ENCODE peak calls at places on chromosomes 6 and 20, in seven cellular contexts. One of them, this sample, is unnamed. For H3K36me3, the result is how much of the 10 kb centered on the place peaks cover.

GRCh38 chr6:56041591-56041990 is 166.2 kb upstream of the BMP5 start:
- DNase-seq in mammary epithelial cell: no peak
- DNase-seq in tibial nerve: no peak
- DNase-seq in uterus: no peak
- DNase-seq in pancreas: no peak
- DNase-seq in HCT116: no peak
- DNase-seq in suprapubic skin: no peak
- DNase-seq in this sample: no peak

GRCh38 chr6:43883698-43884659 is 114.0 kb downstream of the VEGFA start:
- DNase-seq in HCT116: no peak
- DNase-seq in pancreas: peak
- DNase-seq in mammary epithelial cell: no peak
- DNase-seq in suprapubic skin: no peak
- DNase-seq in tibial nerve: no peak
- DNase-seq in uterus: no peak
- DNase-seq in this sample: no peak

GRCh38 chr6:46051962-46052361 is 36.3 kb upstream of the CLIC5 start:
- DNase-seq in suprapubic skin: no peak
- DNase-seq in uterus: no peak
- DNase-seq in pancreas: no peak
- DNase-seq in mammary epithelial cell: no peak
- DNase-seq in tibial nerve: no peak
- DNase-seq in HCT116: no peak
- DNase-seq in this sample: no peak

GRCh38 chr6:86724695-86725094 is 212.6 kb upstream of the HTR1E start:
- DNase-seq in suprapubic skin: no peak
- DNase-seq in uterus: no peak
- DNase-seq in HCT116: no peak
- DNase-seq in pancreas: no peak
- DNase-seq in tibial nerve: no peak
- DNase-seq in mammary epithelial cell: no peak
- DNase-seq in this sample: no peak

GRCh38 chr6:76885861-76886301 is 577.4 kb downstream of the HTR1B start:
- DNase-seq in tibial nerve: no peak
- DNase-seq in uterus: no peak
- DNase-seq in suprapubic skin: no peak
- DNase-seq in pancreas: no peak
- DNase-seq in mammary epithelial cell: peak
- DNase-seq in HCT116: no peak
- DNase-seq in this sample: no peak

GRCh38 chr20:38751360-38751976 is 3.2 kb downstream of the ACTR5 start:
- DNase-seq in uterus: no peak
- DNase-seq in mammary epithelial cell: no peak
- DNase-seq in suprapubic skin: no peak
- DNase-seq in tibial nerve: peak
- DNase-seq in HCT116: peak
- DNase-seq in pancreas: no peak
- DNase-seq in this sample: peak

GRCh38 chr20:62891111-62891510 is 29.5 kb upstream of the TCFL5 start:
- DNase-seq in uterus: no peak
- DNase-seq in tibial nerve: no peak
- DNase-seq in mammary epithelial cell: no peak
- DNase-seq in HCT116: no peak
- DNase-seq in pancreas: no peak
- DNase-seq in suprapubic skin: no peak
- DNase-seq in this sample: no peak

GRCh38 chr6:160509610-160510009 is 154.5 kb downstream of the LPA start:
- DNase-seq in uterus: no peak
- DNase-seq in pancreas: no peak
- DNase-seq in mammary epithelial cell: no peak
- DNase-seq in tibial nerve: no peak
- DNase-seq in HCT116: no peak
- DNase-seq in suprapubic skin: no peak
- DNase-seq in this sample: no peak

GRCh38 chr6:56749632-56750151 is 107.0 kb upstream of the DST start:
- DNase-seq in tibial nerve: no peak
- DNase-seq in suprapubic skin: no peak
- DNase-seq in pancreas: no peak
- DNase-seq in mammary epithelial cell: peak
- DNase-seq in uterus: no peak
- DNase-seq in HCT116: peak
- DNase-seq in this sample: no peak

GRCh38 chr6:32952817-32953739 is at the start of gene HLA-DMA:
- DNase-seq in tibial nerve: peak
- DNase-seq in HCT116: peak
- DNase-seq in mammary epithelial cell: peak
- DNase-seq in uterus: peak
- DNase-seq in suprapubic skin: peak
- DNase-seq in pancreas: peak
- DNase-seq in this sample: peak

GRCh38 chr6:84709121-84709520 is 55.3 kb downstream of the TBX18 start:
- DNase-seq in pancreas: no peak
- DNase-seq in mammary epithelial cell: no peak
- DNase-seq in uterus: no peak
- DNase-seq in HCT116: no peak
- DNase-seq in suprapubic skin: no peak
- DNase-seq in tibial nerve: no peak
- DNase-seq in this sample: no peak

GRCh38 chr6:82248233-82248735 is 740 bp upstream of the IBTK start:
- DNase-seq in mammary epithelial cell: peak
- DNase-seq in uterus: no peak
- DNase-seq in pancreas: no peak
- DNase-seq in tibial nerve: no peak
- DNase-seq in suprapubic skin: no peak
- DNase-seq in HCT116: peak
- DNase-seq in this sample: peak

GRCh38 chr6:36735110-36735971 is 37.7 kb downstream of the RAB44 start:
- DNase-seq in pancreas: no peak
- DNase-seq in tibial nerve: peak
- DNase-seq in mammary epithelial cell: no peak
- DNase-seq in HCT116: no peak
- DNase-seq in suprapubic skin: peak
- DNase-seq in uterus: peak
- DNase-seq in this sample: peak
- H3K4me3 ChIP-seq in pancreas: no peak
- H3K4me3 ChIP-seq in tibial nerve: peak
- H3K4me3 ChIP-seq in mammary epithelial cell: no peak
- H3K4me3 ChIP-seq in HCT116: no peak
- H3K4me3 ChIP-seq in suprapubic skin: peak
- H3K4me3 ChIP-seq in uterus: peak
- H3K4me3 ChIP-seq in this sample: no peak

GRCh38 chr6:53342210-53342609 is 6.5 kb downstream of the ELOVL5 start:
- DNase-seq in tibial nerve: no peak
- DNase-seq in uterus: no peak
- DNase-seq in pancreas: no peak
- DNase-seq in suprapubic skin: no peak
- DNase-seq in HCT116: no peak
- DNase-seq in mammary epithelial cell: no peak
- DNase-seq in this sample: no peak
- H3K36me3 ChIP-seq in tibial nerve: under half
- H3K36me3 ChIP-seq in uterus: under half
- H3K36me3 ChIP-seq in pancreas: under half
- H3K36me3 ChIP-seq in suprapubic skin: under half
- H3K36me3 ChIP-seq in HCT116: under half
- H3K36me3 ChIP-seq in mammary epithelial cell: under half
- H3K36me3 ChIP-seq in this sample: under half

GRCh38 chr6:139030211-139030530 is 1.6 kb downstream of the ABRACL start:
- DNase-seq in mammary epithelial cell: no peak
- DNase-seq in suprapubic skin: no peak
- DNase-seq in tibial nerve: no peak
- DNase-seq in pancreas: no peak
- DNase-seq in uterus: no peak
- DNase-seq in HCT116: no peak
- DNase-seq in this sample: peak

GRCh38 chr6:139028242-139028657 is 295 bp upstream of the ABRACL start:
- DNase-seq in HCT116: no peak
- DNase-seq in mammary epithelial cell: no peak
- DNase-seq in tibial nerve: no peak
- DNase-seq in uterus: no peak
- DNase-seq in pancreas: no peak
- DNase-seq in suprapubic skin: no peak
- DNase-seq in this sample: no peak

GRCh38 chr6:139028658-139029469 is at the start of gene ABRACL:
- DNase-seq in uterus: peak
- DNase-seq in pancreas: peak
- DNase-seq in mammary epithelial cell: peak
- DNase-seq in suprapubic skin: peak
- DNase-seq in tibial nerve: peak
- DNase-seq in HCT116: peak
- DNase-seq in this sample: peak

GRCh38 chr6:139029470-139030210 is 1.1 kb downstream of the ABRACL start:
- DNase-seq in pancreas: peak
- DNase-seq in tibial nerve: peak
- DNase-seq in uterus: peak
- DNase-seq in suprapubic skin: peak
- DNase-seq in mammary epithelial cell: peak
- DNase-seq in HCT116: no peak
- DNase-seq in this sample: peak

GRCh38 chr6:139027620-139028182 is 844 bp upstream of the ABRACL start:
- DNase-seq in mammary epithelial cell: peak
- DNase-seq in pancreas: no peak
- DNase-seq in uterus: no peak
- DNase-seq in HCT116: no peak
- DNase-seq in suprapubic skin: no peak
- DNase-seq in tibial nerve: no peak
- DNase-seq in this sample: peak
- H3K27ac ChIP-seq in mammary epithelial cell: peak
- H3K27ac ChIP-seq in pancreas: no peak
- H3K27ac ChIP-seq in uterus: peak
- H3K27ac ChIP-seq in HCT116: peak
- H3K27ac ChIP-seq in suprapubic skin: peak
- H3K27ac ChIP-seq in tibial nerve: no peak
- H3K27ac ChIP-seq in this sample: peak

GRCh38 chr6:3822747-3823445 is 26.3 kb upstream of the FAM50B start:
- DNase-seq in uterus: no peak
- DNase-seq in pancreas: no peak
- DNase-seq in suprapubic skin: no peak
- DNase-seq in tibial nerve: no peak
- DNase-seq in mammary epithelial cell: peak
- DNase-seq in HCT116: no peak
- DNase-seq in this sample: peak

GRCh38 chr6:3829285-3829684 is 19.9 kb upstream of the FAM50B start:
- DNase-seq in pancreas: no peak
- DNase-seq in suprapubic skin: no peak
- DNase-seq in tibial nerve: no peak
- DNase-seq in uterus: no peak
- DNase-seq in mammary epithelial cell: no peak
- DNase-seq in HCT116: no peak
- DNase-seq in this sample: no peak

GRCh38 chr6:3823671-3824070 is 25.5 kb upstream of the FAM50B start:
- DNase-seq in suprapubic skin: no peak
- DNase-seq in mammary epithelial cell: no peak
- DNase-seq in pancreas: no peak
- DNase-seq in uterus: no peak
- DNase-seq in tibial nerve: no peak
- DNase-seq in HCT116: no peak
- DNase-seq in this sample: no peak

GRCh38 chr6:3825331-3825831 is 23.8 kb upstream of the FAM50B start:
- DNase-seq in pancreas: no peak
- DNase-seq in suprapubic skin: no peak
- DNase-seq in tibial nerve: peak
- DNase-seq in uterus: peak
- DNase-seq in mammary epithelial cell: peak
- DNase-seq in HCT116: no peak
- DNase-seq in this sample: peak

DNA sequence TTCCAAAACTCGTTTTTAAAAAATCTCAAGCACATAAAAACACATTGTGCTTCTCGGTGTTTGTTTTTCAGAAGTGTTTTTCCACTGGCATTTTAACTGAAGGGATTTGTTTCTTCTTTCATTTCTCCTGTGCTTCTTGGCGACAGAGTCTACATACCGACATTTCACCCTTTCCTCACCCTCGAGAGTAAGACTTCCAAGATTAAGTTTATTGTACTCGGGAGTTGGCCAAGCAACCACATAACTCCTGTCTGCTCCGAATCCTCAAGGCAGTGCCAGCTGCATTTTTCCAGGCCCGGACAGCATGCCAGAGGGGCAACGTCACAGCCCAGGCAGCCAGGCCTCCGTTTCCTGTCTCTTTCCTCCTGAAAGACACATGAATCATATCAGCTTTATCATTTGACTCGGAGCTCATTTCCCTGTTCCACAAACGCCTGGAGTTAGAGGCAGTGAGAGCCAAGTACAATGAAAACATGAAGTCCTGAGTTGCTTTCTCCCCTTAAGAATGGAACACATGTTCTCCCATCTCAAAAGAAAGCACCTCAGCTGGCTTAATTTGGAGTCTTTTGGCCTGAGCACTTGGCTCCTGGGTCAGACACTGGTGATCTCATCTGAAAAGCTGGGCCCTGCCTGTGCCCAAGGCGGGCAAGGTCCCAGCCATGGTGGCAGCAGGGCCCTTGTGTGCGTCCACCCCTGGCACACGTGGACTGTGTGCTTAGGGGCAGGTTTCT is 23.2 kb upstream of the FAM50B start:
- DNase-seq in pancreas: peak
- DNase-seq in suprapubic skin: peak
- DNase-seq in uterus: peak
- DNase-seq in mammary epithelial cell: peak
- DNase-seq in tibial nerve: peak
- DNase-seq in HCT116: peak
- DNase-seq in this sample: peak
- H3K4me3 ChIP-seq in pancreas: no peak
- H3K4me3 ChIP-seq in suprapubic skin: peak
- H3K4me3 ChIP-seq in uterus: peak
- H3K4me3 ChIP-seq in mammary epithelial cell: no peak
- H3K4me3 ChIP-seq in tibial nerve: peak
- H3K4me3 ChIP-seq in HCT116: peak
- H3K4me3 ChIP-seq in this sample: no peak